ENCODE peak calls at places on chromosomes 4 and X, in four cellular contexts. C is nephron progenitor cell, F is IMR-90, O is brain microvascular endothelial cell. W is an unnamed sample.
A peak's percentile ranks its signal among the peaks of the same experiment; 100 is the strongest.

GRCh38 chrX:45322820-45323219 is 122.1 kb upstream of the DIPK2B start:
- DNase-seq in C (no peak), F (peak; percentile 45), O (no peak), W (no peak)

GRCh38 chr4:173370130-173370476 is 651 bp upstream of the SAP30 start:
- DNase-seq in C (peak; percentile 52), F (no peak), O (peak; percentile 53), W (peak; percentile 44)

GRCh38 chr4:148445071-148445902 is 3.1 kb upstream of the NR3C2 start:
- DNase-seq in C (peak; percentile 78), F (no peak), O (no peak), W (peak; percentile 23)

GRCh38 chrX:39388730-39389129 is 587.5 kb downstream of the MID1IP1 start:
- DNase-seq in C (no peak), F (no peak), O (no peak), W (no peak)

GRCh38 chrX:37590047-37590446 is 18.6 kb downstream of the LANCL3 start:
- DNase-seq in C (no peak), F (no peak), O (no peak), W (no peak)

GRCh38 chr4:26753642-26754041 is 107.0 kb upstream of the STIM2 start:
- DNase-seq in C (no peak), F (peak; percentile 68), O (peak; percentile 36), W (no peak)

GRCh38 chrX:103520391-103520790 is 1.1 kb upstream of the RAB40A start:
- DNase-seq in C (no peak), F (peak; percentile 71), O (peak; percentile 80), W (no peak)

GRCh38 chr4:138841341-138841740 is 174.2 kb upstream of the NOCT start:
- DNase-seq in C (no peak), F (no peak), O (no peak), W (no peak)

GRCh38 chr4:103719320-103720204 is at the start of gene TACR3:
- DNase-seq in C (peak; percentile 46), F (no peak), O (no peak), W (no peak)

GRCh38 chrX:97399400-97399799 is 515.7 kb downstream of the RPA4 start:
- DNase-seq in C (no peak), F (peak; percentile 81), O (peak; percentile 70), W (no peak)

GRCh38 chr4:16418814-16419213 is 192.5 kb upstream of the TAPT1 start:
- DNase-seq in C (no peak), F (peak; percentile 62), O (peak; percentile 36), W (no peak)

GRCh38 chr4:139078926-139079325 is 63.3 kb downstream of the NOCT start:
- DNase-seq in C (no peak), F (no peak), O (no peak), W (no peak)

GRCh38 chrX:65697173-65697572 is 29.7 kb downstream of the MSN start:
- DNase-seq in C (no peak), F (peak; percentile 79), O (peak; percentile 22), W (no peak)

GRCh38 chr4:76897522-76898384 is at the start of gene SOWAHB:
- DNase-seq in C (peak; percentile 68), F (no peak), O (no peak), W (no peak)

GRCh38 chr4:126386512-126386911 is 1071.8 kb downstream of the FAT4 start:
- DNase-seq in C (no peak), F (no peak), O (no peak), W (no peak)

GRCh38 chr4:39706334-39706733 is 8.4 kb downstream of the UBE2K start:
- DNase-seq in C (no peak), F (peak; percentile 89), O (peak; percentile 76), W (no peak)

GRCh38 chr4:22338806-22339205 is 177.1 kb downstream of the ADGRA3 start:
- DNase-seq in C (no peak), F (no peak), O (no peak), W (no peak)

GRCh38 chr4:183485411-183486160 is 19.3 kb upstream of the ING2 start:
- DNase-seq in C (no peak), F (peak; percentile 47), O (peak; percentile 39), W (no peak)

GRCh38 chr4:147822128-147822527 is 90.2 kb downstream of the ARHGAP10 start:
- DNase-seq in C (no peak), F (peak; percentile 79), O (no peak), W (peak; percentile 73)

GRCh38 chrX:105190252-105190853 is 30.1 kb downstream of the TEX13A start:
- DNase-seq in C (peak; percentile 30), F (peak; percentile 6), O (peak; percentile 40), W (no peak)

GRCh38 chr4:27620886-27621285 is 760.2 kb downstream of the STIM2 start:
- DNase-seq in C (no peak), F (no peak), O (no peak), W (no peak)

GRCh38 chr4:185600801-185601200 is 65.5 kb upstream of the PDLIM3 start:
- DNase-seq in C (no peak), F (no peak), O (no peak), W (no peak)

GRCh38 chrX:11100281-11101035 is 10.7 kb upstream of the HCCS start:
- DNase-seq in C (peak; percentile 12), F (peak; percentile 80), O (peak; percentile 50), W (no peak)

GRCh38 chr4:37160653-37161052 is 83.9 kb upstream of the NWD2 start:
- DNase-seq in C (no peak), F (no peak), O (no peak), W (no peak)

GRCh38 chrX:53481093-53481492 is 46.9 kb upstream of the HSD17B10 start:
- DNase-seq in C (no peak), F (no peak), O (no peak), W (no peak)

GRCh38 chr4:96164814-96165351 is 325.0 kb downstream of the PDHA2 start:
- DNase-seq in C (no peak), F (peak; percentile 16), O (peak; percentile 91), W (no peak)

GRCh38 chrX:24520472-24520871 is 55.4 kb downstream of the PDK3 start:
- DNase-seq in C (no peak), F (no peak), O (no peak), W (no peak)

GRCh38 chrX:39816871-39817731 is 280.7 kb downstream of the BCOR start:
- DNase-seq in C (no peak), F (peak; percentile 54), O (peak; percentile 36), W (no peak)

GRCh38 chr4:41542526-41543270 is 4.7 kb downstream of the LIMCH1 start:
- DNase-seq in C (no peak), F (no peak), O (no peak), W (no peak)

GRCh38 chr4:38069271-38069760 is 109.1 kb downstream of the PTTG2 start:
- DNase-seq in C (peak; percentile 32), F (peak; percentile 89), O (no peak), W (no peak)

GRCh38 chrX:12975999-12976558 is 1.2 kb downstream of the TMSB4X start:
- DNase-seq in C (peak; percentile 56), F (peak; percentile 36), O (peak; percentile 16), W (no peak)

GRCh38 chrX:11304829-11305228 is 11.6 kb downstream of the AMELX start:
- DNase-seq in C (no peak), F (no peak), O (no peak), W (no peak)

GRCh38 chr4:182604161-182604591 is 313.0 kb downstream of the DCTD start:
- DNase-seq in C (no peak), F (peak; percentile 97), O (peak; percentile 44), W (no peak)

GRCh38 chr4:87465739-87466366 is 43.5 kb downstream of the NUDT9 start:
- DNase-seq in C (no peak), F (peak; percentile 69), O (peak; percentile 51), W (no peak)

GRCh38 chr4:107825072-107825789 is 499 bp downstream of the SGMS2 start:
- DNase-seq in C (peak; percentile 12), F (peak; percentile 39), O (peak; percentile 29), W (no peak)

GRCh38 chr4:81919238-81919637 is 447.5 kb upstream of the RASGEF1B start:
- DNase-seq in C (no peak), F (peak; percentile 1), O (peak; percentile 2), W (no peak)
- TF ChIP-seq CTCF in C (peak; percentile 47), F (no peak), O (peak; percentile 35), W (no peak)

GRCh38 chr4:152079543-152080293 is 318.9 kb upstream of the GATB start:
- DNase-seq in C (no peak), F (no peak), O (no peak), W (no peak)
- TF ChIP-seq CTCF in C (no peak), F (no peak), O (no peak), W (no peak)

GRCh38 chr4:23969635-23970034 is 79.8 kb upstream of the PPARGC1A start:
- DNase-seq in C (no peak), F (peak; percentile 10), O (no peak), W (no peak)

GRCh38 chr4:23967281-23967680 is 77.4 kb upstream of the PPARGC1A start:
- DNase-seq in C (no peak), F (no peak), O (no peak), W (no peak)

GRCh38 chr4:23962462-23962861 is 72.6 kb upstream of the PPARGC1A start:
- DNase-seq in C (no peak), F (no peak), O (no peak), W (no peak)

GRCh38 chr4:23970193-23970850 is 80.5 kb upstream of the PPARGC1A start:
- DNase-seq in C (no peak), F (no peak), O (no peak), W (no peak)

DNA sequence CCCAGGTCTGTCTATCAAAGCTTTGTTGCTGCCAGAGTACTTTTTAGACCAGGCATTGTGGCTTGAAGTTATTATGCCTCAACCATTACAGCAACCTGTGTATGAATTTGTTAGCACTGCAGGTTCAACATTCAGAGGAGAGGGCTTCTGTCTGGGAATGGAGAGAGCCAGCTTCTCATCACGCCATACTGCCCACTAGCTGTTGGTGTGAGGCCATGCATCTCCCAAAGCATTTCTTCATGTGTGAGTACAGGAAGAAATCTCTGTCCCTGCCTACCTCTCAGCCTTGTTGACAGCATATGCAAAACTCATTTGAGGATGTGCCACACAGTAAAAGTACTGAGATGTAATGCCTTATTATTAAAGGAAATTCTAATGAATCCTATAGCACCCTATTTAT is 76.9 kb upstream of the PPARGC1A start:
- DNase-seq in C (no peak), F (no peak), O (no peak), W (no peak)
- TF ChIP-seq CTCF in C (peak; percentile 14), F (peak; percentile 25), O (peak; percentile 57), W (no peak)

GRCh38 chr4:85707591-85707990 is 232.6 kb downstream of the ARHGAP24 start:
- DNase-seq in C (no peak), F (no peak), O (no peak), W (no peak)

GRCh38 chr4:85703098-85703497 is 228.1 kb downstream of the ARHGAP24 start:
- DNase-seq in C (no peak), F (no peak), O (no peak), W (no peak)

GRCh38 chr4:85713005-85713404 is 238.1 kb downstream of the ARHGAP24 start:
- DNase-seq in C (no peak), F (no peak), O (no peak), W (no peak)

DNA sequence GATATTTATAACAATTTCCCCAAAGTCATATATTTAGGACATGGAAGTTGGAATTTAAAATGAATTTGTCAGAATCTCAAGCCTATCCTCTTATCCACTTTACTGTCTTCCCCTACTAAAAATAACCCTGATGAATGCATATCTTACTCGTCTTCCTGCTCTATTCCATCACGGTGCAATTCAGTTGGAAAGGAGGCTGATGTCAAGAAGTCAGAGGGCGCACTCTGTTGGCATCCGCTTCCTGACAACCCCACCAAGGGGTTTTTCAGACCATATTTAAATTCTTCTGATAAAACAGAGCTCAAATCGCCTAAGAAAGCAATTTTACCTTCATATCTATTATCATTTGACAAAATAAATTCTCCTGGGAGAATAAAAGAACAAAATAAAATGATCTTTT is 233.5 kb downstream of the ARHGAP24 start:
- DNase-seq in C (no peak), F (no peak), O (no peak), W (no peak)
- TF ChIP-seq CTCF in C (no peak), F (no peak), O (no peak), W (no peak)

W was measured in omental fat pad.